ENCODE peak calls at places on chromosomes 1 and 21, in ten cellular contexts. One of them, this sample, is unnamed.

GRCh38 chr1:59150537-59151386 is 146.1 kb upstream of the FGGY start:
- DNase-seq in GM23248: peak
- DNase-seq in NCI-H1092: no peak
- DNase-seq in PC-3: peak
- DNase-seq in upper lobe of right lung: no peak
- DNase-seq in stimulated activated CD4-positive, alpha-beta T cell treated with anti-CD3 and anti-CD28 coated beads, TNF-alpha, amount 100 ng/mL, for 24 hours: no peak
- DNase-seq in progenitor cell of endocrine pancreas: no peak
- DNase-seq in MCF 10A: peak
- DNase-seq in T-cell: no peak
- DNase-seq in GM19239: peak
- DNase-seq in this sample: peak

GRCh38 chr1:67888707-67889106 is 55.4 kb upstream of the GNG12 start:
- DNase-seq in GM23248: peak
- DNase-seq in NCI-H1092: no peak
- DNase-seq in PC-3: no peak
- DNase-seq in upper lobe of right lung: no peak
- DNase-seq in stimulated activated CD4-positive, alpha-beta T cell treated with anti-CD3 and anti-CD28 coated beads, TNF-alpha, amount 100 ng/mL, for 24 hours: no peak
- DNase-seq in progenitor cell of endocrine pancreas: no peak
- DNase-seq in MCF 10A: no peak
- DNase-seq in T-cell: no peak
- DNase-seq in GM19239: no peak
- DNase-seq in this sample: peak

GRCh38 chr1:219128957-219129356 is 44.7 kb upstream of the LYPLAL1 start:
- DNase-seq in GM23248: no peak
- DNase-seq in NCI-H1092: no peak
- DNase-seq in PC-3: peak
- DNase-seq in upper lobe of right lung: no peak
- DNase-seq in stimulated activated CD4-positive, alpha-beta T cell treated with anti-CD3 and anti-CD28 coated beads, TNF-alpha, amount 100 ng/mL, for 24 hours: no peak
- DNase-seq in progenitor cell of endocrine pancreas: no peak
- DNase-seq in MCF 10A: no peak
- DNase-seq in T-cell: no peak
- DNase-seq in GM19239: no peak
- DNase-seq in this sample: no peak

GRCh38 chr1:1019122-1019999 is 559 bp upstream of the AGRN start:
- DNase-seq in GM23248: peak
- DNase-seq in NCI-H1092: no peak
- DNase-seq in PC-3: peak
- DNase-seq in upper lobe of right lung: peak
- DNase-seq in stimulated activated CD4-positive, alpha-beta T cell treated with anti-CD3 and anti-CD28 coated beads, TNF-alpha, amount 100 ng/mL, for 24 hours: peak
- DNase-seq in progenitor cell of endocrine pancreas: peak
- DNase-seq in MCF 10A: peak
- DNase-seq in T-cell: peak
- DNase-seq in GM19239: peak
- DNase-seq in this sample: peak

GRCh38 chr21:17668479-17668878 is 55.8 kb upstream of the BTG3 start:
- DNase-seq in GM23248: no peak
- DNase-seq in NCI-H1092: no peak
- DNase-seq in PC-3: no peak
- DNase-seq in upper lobe of right lung: no peak
- DNase-seq in stimulated activated CD4-positive, alpha-beta T cell treated with anti-CD3 and anti-CD28 coated beads, TNF-alpha, amount 100 ng/mL, for 24 hours: no peak
- DNase-seq in progenitor cell of endocrine pancreas: no peak
- DNase-seq in MCF 10A: no peak
- DNase-seq in T-cell: no peak
- DNase-seq in GM19239: no peak
- DNase-seq in this sample: no peak

GRCh38 chr1:1349256-1350012 is at the start of gene DVL1:
- DNase-seq in GM23248: peak
- DNase-seq in NCI-H1092: peak
- DNase-seq in PC-3: peak
- DNase-seq in upper lobe of right lung: peak
- DNase-seq in stimulated activated CD4-positive, alpha-beta T cell treated with anti-CD3 and anti-CD28 coated beads, TNF-alpha, amount 100 ng/mL, for 24 hours: peak
- DNase-seq in progenitor cell of endocrine pancreas: peak
- DNase-seq in MCF 10A: no peak
- DNase-seq in T-cell: peak
- DNase-seq in GM19239: peak
- DNase-seq in this sample: peak

GRCh38 chr1:19735419-19736127 is 64.1 kb downstream of the TMCO4 start:
- DNase-seq in GM23248: peak
- DNase-seq in NCI-H1092: no peak
- DNase-seq in PC-3: peak
- DNase-seq in upper lobe of right lung: peak
- DNase-seq in stimulated activated CD4-positive, alpha-beta T cell treated with anti-CD3 and anti-CD28 coated beads, TNF-alpha, amount 100 ng/mL, for 24 hours: no peak
- DNase-seq in progenitor cell of endocrine pancreas: no peak
- DNase-seq in MCF 10A: peak
- DNase-seq in T-cell: no peak
- DNase-seq in GM19239: no peak
- DNase-seq in this sample: peak

GRCh38 chr1:206723500-206724472 is 39.1 kb downstream of the MAPKAPK2 start:
- DNase-seq in GM23248: peak
- DNase-seq in NCI-H1092: no peak
- DNase-seq in PC-3: peak
- DNase-seq in upper lobe of right lung: peak
- DNase-seq in stimulated activated CD4-positive, alpha-beta T cell treated with anti-CD3 and anti-CD28 coated beads, TNF-alpha, amount 100 ng/mL, for 24 hours: no peak
- DNase-seq in progenitor cell of endocrine pancreas: no peak
- DNase-seq in MCF 10A: peak
- DNase-seq in T-cell: no peak
- DNase-seq in GM19239: no peak
- DNase-seq in this sample: peak

GRCh38 chr1:206766251-206766856 is 4.2 kb upstream of the IL19 start:
- DNase-seq in GM23248: peak
- DNase-seq in NCI-H1092: no peak
- DNase-seq in PC-3: peak
- DNase-seq in upper lobe of right lung: peak
- DNase-seq in stimulated activated CD4-positive, alpha-beta T cell treated with anti-CD3 and anti-CD28 coated beads, TNF-alpha, amount 100 ng/mL, for 24 hours: peak
- DNase-seq in progenitor cell of endocrine pancreas: no peak
- DNase-seq in MCF 10A: peak
- DNase-seq in T-cell: peak
- DNase-seq in GM19239: no peak
- DNase-seq in this sample: peak

GRCh38 chr21:36929622-36930021 is 36.8 kb downstream of the HLCS start:
- DNase-seq in GM23248: no peak
- DNase-seq in NCI-H1092: no peak
- DNase-seq in PC-3: peak
- DNase-seq in upper lobe of right lung: no peak
- DNase-seq in stimulated activated CD4-positive, alpha-beta T cell treated with anti-CD3 and anti-CD28 coated beads, TNF-alpha, amount 100 ng/mL, for 24 hours: no peak
- DNase-seq in progenitor cell of endocrine pancreas: no peak
- DNase-seq in MCF 10A: peak
- DNase-seq in T-cell: no peak
- DNase-seq in GM19239: no peak
- DNase-seq in this sample: peak

GRCh38 chr1:151012684-151013471 is 4.6 kb downstream of the PRUNE1 start:
- DNase-seq in GM23248: peak
- DNase-seq in NCI-H1092: no peak
- DNase-seq in PC-3: no peak
- DNase-seq in upper lobe of right lung: no peak
- DNase-seq in stimulated activated CD4-positive, alpha-beta T cell treated with anti-CD3 and anti-CD28 coated beads, TNF-alpha, amount 100 ng/mL, for 24 hours: no peak
- DNase-seq in progenitor cell of endocrine pancreas: no peak
- DNase-seq in MCF 10A: no peak
- DNase-seq in T-cell: no peak
- DNase-seq in GM19239: no peak
- DNase-seq in this sample: no peak

GRCh38 chr1:9861371-9861770 is 37.6 kb upstream of the CLSTN1 start:
- DNase-seq in GM23248: no peak
- DNase-seq in NCI-H1092: no peak
- DNase-seq in PC-3: no peak
- DNase-seq in upper lobe of right lung: no peak
- DNase-seq in stimulated activated CD4-positive, alpha-beta T cell treated with anti-CD3 and anti-CD28 coated beads, TNF-alpha, amount 100 ng/mL, for 24 hours: no peak
- DNase-seq in progenitor cell of endocrine pancreas: no peak
- DNase-seq in MCF 10A: no peak
- DNase-seq in T-cell: no peak
- DNase-seq in GM19239: no peak
- DNase-seq in this sample: no peak

GRCh38 chr1:26690157-26690556 is 5.7 kb upstream of the ARID1A start:
- DNase-seq in GM23248: no peak
- DNase-seq in NCI-H1092: no peak
- DNase-seq in PC-3: no peak
- DNase-seq in upper lobe of right lung: no peak
- DNase-seq in stimulated activated CD4-positive, alpha-beta T cell treated with anti-CD3 and anti-CD28 coated beads, TNF-alpha, amount 100 ng/mL, for 24 hours: no peak
- DNase-seq in progenitor cell of endocrine pancreas: no peak
- DNase-seq in MCF 10A: no peak
- DNase-seq in T-cell: no peak
- DNase-seq in GM19239: no peak
- DNase-seq in this sample: no peak

GRCh38 chr1:156738407-156738806 is 2.5 kb downstream of the MRPL24 start:
- DNase-seq in GM23248: no peak
- DNase-seq in NCI-H1092: no peak
- DNase-seq in PC-3: no peak
- DNase-seq in upper lobe of right lung: no peak
- DNase-seq in stimulated activated CD4-positive, alpha-beta T cell treated with anti-CD3 and anti-CD28 coated beads, TNF-alpha, amount 100 ng/mL, for 24 hours: no peak
- DNase-seq in progenitor cell of endocrine pancreas: no peak
- DNase-seq in MCF 10A: no peak
- DNase-seq in T-cell: no peak
- DNase-seq in GM19239: no peak
- DNase-seq in this sample: no peak

GRCh38 chr21:41425954-41426655 is at the start of gene MX1:
- DNase-seq in GM23248: peak
- DNase-seq in NCI-H1092: peak
- DNase-seq in PC-3: peak
- DNase-seq in upper lobe of right lung: peak
- DNase-seq in stimulated activated CD4-positive, alpha-beta T cell treated with anti-CD3 and anti-CD28 coated beads, TNF-alpha, amount 100 ng/mL, for 24 hours: peak
- DNase-seq in progenitor cell of endocrine pancreas: no peak
- DNase-seq in MCF 10A: no peak
- DNase-seq in T-cell: peak
- DNase-seq in GM19239: peak
- DNase-seq in this sample: peak

GRCh38 chr1:218525451-218526197 is 180.5 kb downstream of the TGFB2 start:
- DNase-seq in GM23248: no peak
- DNase-seq in NCI-H1092: no peak
- DNase-seq in PC-3: no peak
- DNase-seq in upper lobe of right lung: no peak
- DNase-seq in stimulated activated CD4-positive, alpha-beta T cell treated with anti-CD3 and anti-CD28 coated beads, TNF-alpha, amount 100 ng/mL, for 24 hours: no peak
- DNase-seq in progenitor cell of endocrine pancreas: no peak
- DNase-seq in MCF 10A: no peak
- DNase-seq in T-cell: no peak
- DNase-seq in GM19239: no peak
- DNase-seq in this sample: no peak

GRCh38 chr1:9439074-9439761 is 100.0 kb upstream of the SLC25A33 start:
- DNase-seq in GM23248: peak
- DNase-seq in NCI-H1092: no peak
- DNase-seq in PC-3: no peak
- DNase-seq in upper lobe of right lung: no peak
- DNase-seq in stimulated activated CD4-positive, alpha-beta T cell treated with anti-CD3 and anti-CD28 coated beads, TNF-alpha, amount 100 ng/mL, for 24 hours: no peak
- DNase-seq in progenitor cell of endocrine pancreas: no peak
- DNase-seq in MCF 10A: peak
- DNase-seq in T-cell: no peak
- DNase-seq in GM19239: no peak
- DNase-seq in this sample: peak

This sample was measured in mammary epithelial cell.